ENCODE peak calls at places on chromosomes 7 and 10, in four cellular contexts. C is coronary artery, J is endodermal cell, L is endothelial cell of umbilical vein. B is an unnamed sample.

GRCh38 chr7:99685129-99685758 is 5.4 kb upstream of the CYP3A5 start:
- DNase-seq in C (no peak), J (no peak), L (no peak), B (no peak)

GRCh38 chr10:77163670-77164348 is 473.8 kb downstream of the KCNMA1 start:
- DNase-seq in C (peak; percentile 79), J (no peak), L (peak; percentile 88), B (no peak)

GRCh38 chr10:29324220-29324831 is 35.5 kb downstream of the LYZL1 start:
- DNase-seq in C (no peak), J (no peak), L (no peak), B (no peak)

GRCh38 chr7:149471289-149471953 is 10.6 kb upstream of the ZNF777 start:
- DNase-seq in C (no peak), J (no peak), L (no peak), B (no peak)

GRCh38 chr7:78198756-78199155 is 400.2 kb downstream of the PHTF2 start:
- DNase-seq in C (no peak), J (no peak), L (no peak), B (no peak)

GRCh38 chr10:132904169-132904813 is 38.1 kb downstream of the CFAP46 start:
- DNase-seq in C (no peak), J (peak; percentile 87), L (peak; percentile 33), B (peak; percentile 6)

GRCh38 chr7:2237109-2237602 is 4.4 kb upstream of the MAD1L1 start:
- DNase-seq in C (no peak), J (no peak), L (no peak), B (peak; percentile 34)

GRCh38 chr7:136869006-136869961 is 832 bp downstream of the CHRM2 start:
- DNase-seq in C (no peak), J (peak; percentile 79), L (no peak), B (peak; percentile 21)

GRCh38 chr10:72794260-72794659 is 99.3 kb upstream of the OIT3 start:
- DNase-seq in C (no peak), J (no peak), L (peak; percentile 15), B (no peak)

GRCh38 chr7:42103020-42103419 is 134.0 kb downstream of the GLI3 start:
- DNase-seq in C (no peak), J (no peak), L (no peak), B (no peak)

GRCh38 chr10:8873310-8873709 is 818.8 kb downstream of the GATA3 start:
- DNase-seq in C (no peak), J (no peak), L (peak; percentile 22), B (no peak)

GRCh38 chr7:149856-150636 is 42.3 kb upstream of the FAM20C start:
- DNase-seq in C (no peak), J (peak; percentile 73), L (no peak), B (peak; percentile 48)

GRCh38 chr10:93757136-93757535 is 600 bp upstream of the LGI1 start:
- DNase-seq in C (no peak), J (peak; percentile 76), L (no peak), B (no peak)

GRCh38 chr10:69246581-69247312 is 26.6 kb downstream of the HKDC1 start:
- DNase-seq in C (no peak), J (no peak), L (no peak), B (no peak)

GRCh38 chr10:11263767-11264166 is 246.1 kb downstream of the CELF2 start:
- DNase-seq in C (no peak), J (no peak), L (no peak), B (no peak)
- H3K27ac ChIP-seq in C (no peak overlapping the region), J (no peak overlapping the region), L (no peak overlapping the region), B (peak overlapping the region; percentile 8)

DNA sequence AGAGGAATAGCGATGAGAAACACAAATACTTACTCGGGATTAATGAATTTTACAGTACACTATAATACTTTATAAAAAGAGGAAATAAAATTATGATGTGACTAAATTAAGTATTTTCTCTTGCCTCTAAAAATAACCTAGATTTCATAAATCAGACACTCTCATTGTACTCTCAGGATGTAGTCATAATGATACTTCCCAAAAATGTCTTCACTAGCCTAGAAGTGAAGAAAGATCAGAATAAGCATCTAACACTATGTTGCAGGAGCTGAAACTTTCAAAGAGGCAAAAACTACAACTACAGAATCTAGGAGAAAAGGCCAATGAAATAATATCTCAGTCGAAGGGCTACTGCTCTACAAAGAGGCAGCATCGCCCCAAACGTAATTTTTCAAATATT is 49.4 kb downstream of the DNAJC1 start:
- DNase-seq in C (no peak), J (no peak), L (no peak), B (no peak)
- H3K27ac ChIP-seq in C (no peak overlapping the region), J (no peak overlapping the region), L (no peak overlapping the region), B (peak overlapping the region; percentile 14)

GRCh38 chr10:5509236-5509635 is 9.9 kb upstream of the CALML5 start:
- DNase-seq in C (no peak), J (no peak), L (no peak), B (no peak)
- H3K27ac ChIP-seq in C (no peak overlapping the region), J (no peak overlapping the region), L (no peak overlapping the region), B (no peak overlapping the region)

DNA sequence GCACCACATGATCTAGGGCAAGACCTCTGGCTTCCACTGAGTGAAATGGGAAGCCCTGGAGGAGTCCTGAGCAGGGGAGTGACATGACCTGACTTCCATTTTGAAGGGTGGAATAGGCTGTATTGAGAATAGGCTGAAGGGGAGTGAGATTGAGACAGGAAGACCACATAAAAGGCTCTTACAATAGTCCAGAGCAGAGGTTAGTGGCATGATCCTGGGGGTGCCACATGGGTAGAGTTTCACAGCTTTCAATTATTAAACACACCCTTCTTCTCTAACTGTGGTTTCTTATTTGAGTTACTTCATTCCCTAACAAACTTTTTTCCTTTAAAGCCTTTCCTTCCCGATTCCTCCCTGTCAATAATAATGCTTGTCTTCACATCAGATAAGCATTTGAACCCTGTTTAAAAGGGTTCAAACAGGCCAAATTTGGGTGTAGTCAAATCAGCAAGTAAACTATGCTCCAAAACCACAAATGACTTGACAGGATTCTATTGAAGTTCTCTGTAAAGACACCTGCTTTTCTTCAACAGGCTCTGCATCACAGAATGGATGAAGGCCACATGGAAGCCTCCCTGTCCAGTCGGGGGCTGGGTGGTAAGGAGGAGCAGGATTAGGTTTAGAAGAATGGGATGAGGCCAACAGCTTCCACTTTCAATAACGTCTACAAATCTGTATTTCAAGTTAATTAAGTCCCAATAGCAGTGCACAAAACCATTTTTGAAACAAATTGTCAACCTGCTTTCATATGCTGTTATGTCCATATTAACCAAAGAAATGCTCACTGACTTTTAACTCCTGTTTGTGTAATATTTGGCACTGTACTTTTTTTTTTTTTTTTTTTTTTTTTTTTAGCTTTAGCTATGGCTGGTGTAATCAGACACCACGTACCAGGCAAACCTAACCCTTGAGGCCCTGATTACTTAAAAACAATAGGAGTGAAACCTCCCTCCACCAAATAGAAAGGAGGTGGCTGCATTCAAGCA is 131.9 kb downstream of the NRCAM start:
- DNase-seq in C (no peak), J (no peak), L (no peak), B (no peak)
- H3K27ac ChIP-seq in C (no peak overlapping the region), J (no peak overlapping the region), L (no peak overlapping the region), B (no peak overlapping the region)

GRCh38 chr7:35905555-35905954 is 104.7 kb downstream of the SEPTIN7 start:
- DNase-seq in C (no peak), J (no peak), L (no peak), B (no peak)
- H3K27ac ChIP-seq in C (no peak overlapping the region), J (no peak overlapping the region), L (no peak overlapping the region), B (no peak overlapping the region)

DNA sequence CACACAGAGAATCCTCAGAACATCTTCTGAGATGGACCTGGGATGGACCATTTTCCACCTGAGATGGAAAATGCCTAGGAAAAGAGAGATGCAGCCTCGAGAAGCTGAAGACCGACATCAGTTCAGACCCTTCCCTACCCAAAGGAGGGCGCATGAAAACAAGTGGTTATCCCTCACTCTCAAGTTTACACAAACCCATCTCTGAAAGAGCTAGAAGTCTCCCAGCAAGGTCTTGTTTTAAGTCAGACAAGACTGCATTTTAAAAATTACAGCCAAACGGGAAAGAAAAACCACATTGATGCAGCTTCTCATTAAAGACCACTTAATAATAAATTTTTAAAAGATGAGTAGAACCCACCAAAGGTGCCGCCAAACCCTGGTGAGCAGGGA is 1.3 kb downstream of the RAPGEF5 start:
- DNase-seq in C (no peak), J (no peak), L (no peak), B (no peak)
- H3K27ac ChIP-seq in C (no peak overlapping the region), J (no peak overlapping the region), L (no peak overlapping the region), B (no peak overlapping the region)

GRCh38 chr10:33559105-33559504 is 224.6 kb upstream of the NRP1 start:
- DNase-seq in C (no peak), J (no peak), L (no peak), B (no peak)
- H3K27ac ChIP-seq in C (no peak overlapping the region), J (no peak overlapping the region), L (no peak overlapping the region), B (no peak overlapping the region)

DNA sequence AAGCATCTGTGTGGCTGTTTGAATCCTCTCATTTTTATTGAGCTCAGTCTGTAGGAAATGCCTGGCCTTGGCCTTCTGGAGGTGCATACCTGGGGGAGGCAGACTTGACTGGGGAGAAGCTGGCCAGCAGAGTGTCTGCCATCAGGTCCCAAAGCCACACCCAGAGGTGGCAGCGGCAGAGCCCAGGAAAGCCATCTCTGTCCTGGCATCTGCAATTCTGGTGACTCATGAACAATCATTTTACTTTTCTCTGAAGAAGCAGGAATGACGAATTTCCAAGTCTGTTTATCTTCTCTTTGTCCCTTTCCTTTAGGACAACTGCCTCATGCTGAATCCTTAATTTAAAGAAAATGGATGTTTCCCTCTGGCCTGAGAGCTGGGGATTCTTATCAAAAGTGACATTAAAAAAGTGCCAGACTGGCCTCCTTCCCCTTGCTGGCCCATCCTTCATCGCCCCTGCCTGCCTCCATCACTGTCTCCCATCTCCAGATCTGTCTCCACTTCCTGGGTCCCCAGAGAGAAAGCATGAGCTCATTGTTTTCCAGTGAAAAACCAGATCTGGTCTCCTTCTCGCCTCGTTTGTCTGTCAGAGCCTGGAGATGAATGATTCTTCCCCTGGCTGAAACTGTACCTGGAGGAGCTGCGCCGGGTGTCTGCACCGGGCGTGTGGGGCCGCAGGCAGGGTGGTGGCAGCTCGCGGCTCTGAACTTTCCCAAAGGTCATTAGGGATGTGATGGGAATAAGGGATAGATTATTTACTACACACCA is 124.5 kb downstream of the TMEM178B start:
- DNase-seq in C (no peak), J (no peak), L (no peak), B (no peak)
- H3K27ac ChIP-seq in C (no peak overlapping the region), J (no peak overlapping the region), L (no peak overlapping the region), B (no peak overlapping the region)

GRCh38 chr7:114931656-114932011 is 9.7 kb downstream of the MDFIC start:
- DNase-seq in C (no peak), J (no peak), L (no peak), B (no peak)
- H3K27ac ChIP-seq in C (no peak overlapping the region), J (no peak overlapping the region), L (no peak overlapping the region), B (peak overlapping the region; percentile 13)

B was measured in heart right ventricle.